ENCODE peak calls at places on chromosomes 4 and X, in five cellular contexts. D, Z, K, T and Q are unnamed samples.

GRCh38 chrX:152038798-152039197 is 64.3 kb upstream of the GABRE start:
- DNase-seq in D (no peak), Z (no peak), K (no peak), T (no peak), Q (no peak)

GRCh38 chr4:123479944-123480343 is 83.3 kb downstream of the SPRY1 start:
- DNase-seq in D (no peak), Z (no peak), K (no peak), T (no peak), Q (peak; percentile 12)

GRCh38 chr4:110877728-110878382 is 255.0 kb upstream of the PITX2 start:
- DNase-seq in D (no peak), Z (no peak), K (no peak), T (no peak), Q (no peak)

GRCh38 chr4:71602271-71602890 is 181.5 kb downstream of the GC start:
- DNase-seq in D (no peak), Z (no peak), K (no peak), T (no peak), Q (no peak)

GRCh38 chr4:15675363-15675762 is 6.3 kb upstream of the FAM200B start:
- DNase-seq in D (no peak), Z (no peak), K (no peak), T (no peak), Q (no peak)

GRCh38 chrX:6558979-6559378 is 24.1 kb upstream of the VCX3A start:
- DNase-seq in D (no peak), Z (no peak), K (no peak), T (no peak), Q (no peak)

GRCh38 chr4:153257151-153257620 is 52.9 kb downstream of the TRIM2 start:
- DNase-seq in D (no peak), Z (peak; percentile 85), K (peak; percentile 91), T (no peak), Q (peak; percentile 34)

GRCh38 chrX:19624754-19625153 is 109.4 kb upstream of the MAP3K15 start:
- DNase-seq in D (no peak), Z (peak; percentile 6), K (no peak), T (no peak), Q (no peak)

GRCh38 chr4:206054-206453 is 81.8 kb downstream of the ZNF718 start:
- DNase-seq in D (no peak), Z (no peak), K (no peak), T (no peak), Q (no peak)

GRCh38 chrX:71367396-71367795 is 1.2 kb downstream of the TAF1 start:
- DNase-seq in D (no peak), Z (no peak), K (no peak), T (no peak), Q (no peak)

GRCh38 chr4:127730142-127730913 is at the start of gene SLC25A31:
- DNase-seq in D (no peak), Z (no peak), K (no peak), T (no peak), Q (no peak)

GRCh38 chr4:105548483-105548882 is 3.9 kb upstream of the ARHGEF38 start:
- DNase-seq in D (no peak), Z (peak; percentile 8), K (no peak), T (no peak), Q (no peak)

GRCh38 chr4:186676531-186677158 is 47.0 kb downstream of the FAT1 start:
- DNase-seq in D (peak; percentile 70), Z (peak; percentile 24), K (no peak), T (no peak), Q (no peak)

GRCh38 chr4:121272526-121272925 is 108.3 kb downstream of the QRFPR start:
- DNase-seq in D (no peak), Z (no peak), K (no peak), T (no peak), Q (no peak)

GRCh38 chr4:146029147-146029546 is 90.5 kb upstream of the ZNF827 start:
- DNase-seq in D (no peak), Z (no peak), K (no peak), T (no peak), Q (no peak)

GRCh38 chr4:108126806-108127205 is 41.9 kb downstream of the LEF1 start:
- DNase-seq in D (no peak), Z (no peak), K (no peak), T (no peak), Q (no peak)

GRCh38 chrX:15349046-15349445 is 13.7 kb upstream of the PIGA start:
- DNase-seq in D (peak; percentile 15), Z (peak; percentile 85), K (no peak), T (peak; percentile 42), Q (peak; percentile 33)

GRCh38 chr4:158181906-158182305 is 9.1 kb upstream of the GASK1B start:
- DNase-seq in D (no peak), Z (no peak), K (no peak), T (no peak), Q (no peak)

GRCh38 chr4:174215055-174215454 is 68.4 kb downstream of the FBXO8 start:
- DNase-seq in D (no peak), Z (no peak), K (no peak), T (no peak), Q (no peak)

GRCh38 chr4:99800332-99801004 is 16.2 kb upstream of the DAPP1 start:
- DNase-seq in D (no peak), Z (no peak), K (no peak), T (no peak), Q (peak; percentile 40)

GRCh38 chr4:118742050-118742449 is 56.9 kb downstream of the METTL14 start:
- DNase-seq in D (no peak), Z (no peak), K (no peak), T (no peak), Q (no peak)

GRCh38 chrX:22135994-22136684 is 104.0 kb downstream of the PHEX start:
- DNase-seq in D (no peak), Z (peak; percentile 67), K (no peak), T (no peak), Q (peak; percentile 12)

GRCh38 chr4:184824081-184824775 is 1.5 kb downstream of the ACSL1 start:
- DNase-seq in D (no peak), Z (no peak), K (no peak), T (no peak), Q (peak; percentile 15)
- H3K4me3 ChIP-seq in D (no peak overlapping the region), Z (no peak overlapping the region), K (peak overlapping the region; percentile 80), T (no peak overlapping the region), Q (no peak overlapping the region)

DNA sequence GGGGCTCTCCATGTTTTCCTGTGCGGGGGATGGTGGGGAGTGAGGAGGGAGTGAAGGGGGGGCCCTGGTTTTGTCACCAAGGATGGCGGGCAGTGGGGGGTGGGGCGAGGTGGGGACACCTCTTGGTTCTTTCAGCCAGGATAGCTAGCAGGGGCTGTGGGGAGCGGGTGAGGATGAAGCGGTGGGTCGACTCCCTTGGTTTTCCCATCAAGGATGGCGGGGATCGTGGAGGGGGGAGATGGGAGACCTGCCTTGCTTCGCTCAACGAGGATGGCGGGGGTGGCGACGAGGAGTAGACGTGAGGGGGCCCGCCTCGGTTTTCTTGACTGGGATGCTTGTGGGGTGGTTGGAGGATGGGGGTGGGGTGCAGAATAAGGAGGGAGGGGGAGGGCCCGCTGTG is 633 bp downstream of the FHL1 start:
- DNase-seq in D (no peak), Z (peak; percentile 18), K (peak; percentile 47), T (no peak), Q (peak; percentile 38)
- H3K4me3 ChIP-seq in D (peak overlapping the region; percentile 50), Z (peak overlapping the region; percentile 72), K (peak overlapping the region; percentile 58), T (peak overlapping the region; percentile 66), Q (peak overlapping the region; percentile 77)

GRCh38 chr4:39451423-39452023 is 7.2 kb downstream of the RPL9 start:
- DNase-seq in D (no peak), Z (no peak), K (no peak), T (no peak), Q (no peak)

GRCh38 chr4:39446483-39446841 is 12.3 kb downstream of the RPL9 start:
- DNase-seq in D (no peak), Z (no peak), K (no peak), T (no peak), Q (no peak)

GRCh38 chr4:39442910-39443480 is 15.7 kb downstream of the RPL9 start:
- DNase-seq in D (no peak), Z (no peak), K (no peak), T (no peak), Q (no peak)

GRCh38 chr4:39450618-39451017 is 8.1 kb downstream of the RPL9 start:
- DNase-seq in D (no peak), Z (no peak), K (no peak), T (no peak), Q (no peak)

DNA sequence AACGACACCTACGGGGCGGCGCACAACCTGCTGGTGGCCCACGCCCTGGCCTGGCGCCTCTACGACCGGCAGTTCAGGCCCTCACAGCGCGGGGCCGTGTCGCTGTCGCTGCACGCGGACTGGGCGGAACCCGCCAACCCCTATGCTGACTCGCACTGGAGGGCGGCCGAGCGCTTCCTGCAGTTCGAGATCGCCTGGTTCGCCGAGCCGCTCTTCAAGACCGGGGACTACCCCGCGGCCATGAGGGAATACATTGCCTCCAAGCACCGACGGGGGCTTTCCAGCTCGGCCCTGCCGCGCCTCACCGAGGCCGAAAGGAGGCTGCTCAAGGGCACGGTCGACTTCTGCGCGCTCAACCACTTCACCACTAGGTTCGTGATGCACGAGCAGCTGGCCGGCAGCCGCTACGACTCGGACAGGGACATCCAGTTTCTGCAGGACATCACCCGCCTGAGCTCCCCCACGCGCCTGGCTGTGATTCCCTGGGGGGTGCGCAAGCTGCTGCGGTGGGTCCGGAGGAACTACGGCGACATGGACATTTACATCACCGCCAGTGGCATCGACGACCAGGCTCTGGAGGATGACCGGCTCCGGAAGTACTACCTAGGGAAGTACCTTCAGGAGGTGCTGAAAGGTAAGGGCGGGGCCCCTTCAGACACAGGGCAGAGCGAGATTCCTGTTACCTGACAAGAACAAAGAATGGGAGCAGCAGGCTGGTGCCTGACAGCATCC is 11.7 kb downstream of the RPL9 start:
- DNase-seq in D (no peak), Z (peak; percentile 49), K (peak; percentile 49), T (peak; percentile 78), Q (peak; percentile 65)
- H3K4me3 ChIP-seq in D (peak overlapping the region; percentile 32), Z (peak overlapping the region; percentile 15), K (peak overlapping the region; percentile 42), T (peak overlapping the region; percentile 49), Q (peak overlapping the region; percentile 7)

GRCh38 chrX:47628980-47629379 is 750 bp downstream of the CFP start:
- DNase-seq in D (no peak), Z (no peak), K (no peak), T (no peak), Q (no peak)

GRCh38 chrX:47631676-47632075 is 1.9 kb upstream of the CFP start:
- DNase-seq in D (no peak), Z (no peak), K (no peak), T (no peak), Q (no peak)

GRCh38 chrX:47632664-47633063 is 2.9 kb upstream of the CFP start:
- DNase-seq in D (no peak), Z (no peak), K (no peak), T (no peak), Q (no peak)

GRCh38 chrX:47625365-47625764 is 4.4 kb downstream of the CFP start:
- DNase-seq in D (no peak), Z (no peak), K (no peak), T (no peak), Q (no peak)

DNA sequence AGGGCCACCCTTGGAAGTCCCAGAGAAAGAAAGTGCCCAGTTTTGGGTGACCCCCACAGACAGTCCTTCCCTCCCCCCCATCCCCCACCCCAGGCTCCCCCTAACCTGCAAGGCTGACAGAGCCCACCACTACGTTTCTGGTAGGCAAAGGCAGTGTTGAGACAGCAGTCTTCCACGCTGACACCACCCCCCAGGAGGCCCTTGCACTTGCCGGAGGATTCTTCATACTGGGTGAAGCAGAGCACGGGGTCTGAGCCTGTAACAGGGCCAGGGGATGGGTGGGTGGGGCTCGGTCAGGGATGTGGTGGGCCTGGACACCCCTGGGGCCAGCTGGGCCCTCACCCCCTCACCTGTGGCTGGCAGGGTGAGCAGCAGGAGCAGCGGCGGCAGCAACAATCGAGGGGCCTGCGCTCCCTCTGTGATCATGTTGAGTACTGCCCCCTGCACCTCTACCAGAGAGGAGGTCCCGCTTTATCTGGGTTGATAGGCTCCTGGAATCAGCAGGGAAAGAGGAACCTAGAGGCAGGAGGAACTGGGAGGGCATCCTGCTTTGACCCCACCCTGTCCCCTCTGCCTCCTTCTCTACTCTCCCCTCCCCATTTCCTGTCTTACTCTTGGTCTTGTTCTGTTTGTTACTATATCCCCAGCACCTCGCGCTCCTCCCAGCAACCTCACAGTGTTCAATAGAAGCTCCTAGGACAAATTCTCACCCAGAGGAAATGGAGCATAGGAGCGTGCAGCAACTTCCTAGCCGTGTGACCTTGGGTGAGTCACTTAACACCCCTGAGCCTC is at the start of gene CFP:
- DNase-seq in D (no peak), Z (no peak), K (no peak), T (no peak), Q (no peak)
- H3K4me3 ChIP-seq in D (no peak within 1 kb of the TSS), Z (no peak within 1 kb of the TSS), K (no peak within 1 kb of the TSS), T (no peak within 1 kb of the TSS), Q (no peak within 1 kb of the TSS)